ENCODE peak calls at places on chromosome 9, in ten cellular contexts. I, X, H, O, K, D, F, T, A and C are unnamed samples.

GRCh38 chr9:107161338-107161737 is 121.7 kb upstream of the RAD23B start:
- DNase-seq in I (no peak), O (no peak), F (no peak), K (no peak), T (no peak), X (no peak), D (no peak), A (no peak), H (no peak), C (no peak)

GRCh38 chr9:122056484-122056883 is 36.6 kb downstream of the TTLL11 start:
- DNase-seq in H (peak; percentile 14), O (no peak), I (peak; percentile 68), A (peak; percentile 8), D (no peak), X (peak; percentile 9), F (no peak), K (no peak), T (no peak), C (no peak)

GRCh38 chr9:18890372-18890771 is 142.6 kb downstream of the SAXO1 start:
- DNase-seq in D (no peak), K (no peak), F (peak; percentile 48), I (peak; percentile 60), O (no peak), A (peak; percentile 89), X (no peak), T (peak; percentile 54), H (peak; percentile 86), C (no peak)

GRCh38 chr9:34072868-34073590 is 24.3 kb upstream of the UBAP2 start:
- DNase-seq in A (peak; percentile 91), T (peak; percentile 90), O (no peak), I (peak; percentile 96), D (no peak), K (no peak), X (no peak), F (peak; percentile 79), H (peak; percentile 94), C (no peak)

GRCh38 chr9:121437891-121438290 is 61.8 kb downstream of the GGTA1 start:
- DNase-seq in K (no peak), F (no peak), H (no peak), X (no peak), T (no peak), A (no peak), I (no peak), O (no peak), D (no peak), C (no peak)

GRCh38 chr9:77847626-77848025 is 184.0 kb downstream of the GNAQ start:
- DNase-seq in F (no peak), D (no peak), A (no peak), I (peak; percentile 40), O (no peak), K (no peak), T (no peak), H (no peak), X (no peak), C (no peak)

GRCh38 chr9:137441935-137442321 is 771 bp upstream of the ENTPD8 start:
- DNase-seq in A (no peak), H (no peak), K (no peak), F (no peak), O (no peak), T (no peak), D (no peak), I (no peak), X (no peak), C (no peak)

GRCh38 chr9:137506702-137507171 is 43.5 kb downstream of the PNPLA7 start:
- DNase-seq in O (no peak), A (no peak), T (peak; percentile 94), F (no peak), I (no peak), X (no peak), K (no peak), H (peak; percentile 9), D (no peak), C (no peak)

GRCh38 chr9:100505564-100506159 is 32.7 kb downstream of the TMEFF1 start:
- DNase-seq in K (peak; percentile 66), T (peak; percentile 56), X (peak; percentile 56), A (peak; percentile 64), I (peak; percentile 60), H (peak; percentile 70), F (peak; percentile 33), D (no peak), O (peak; percentile 12), C (peak; percentile 54)

GRCh38 chr9:103707181-103707580 is 386.9 kb upstream of the SMC2 start:
- DNase-seq in H (peak; percentile 10), T (no peak), A (no peak), I (no peak), K (no peak), D (no peak), F (peak; percentile 6), O (no peak), X (no peak), C (no peak)

GRCh38 chr9:18564018-18564880 is 90.3 kb downstream of the ADAMTSL1 start:
- DNase-seq in A (no peak), T (no peak), X (no peak), I (no peak), D (no peak), K (no peak), H (no peak), F (no peak), O (no peak), C (no peak)

GRCh38 chr9:133674091-133674490 is 37.9 kb downstream of the DBH start:
- DNase-seq in H (no peak), F (no peak), T (no peak), O (no peak), I (no peak), K (no peak), D (no peak), A (no peak), X (no peak), C (no peak)

GRCh38 chr9:20441704-20442423 is 180.4 kb downstream of the MLLT3 start:
- DNase-seq in A (peak; percentile 4), K (no peak), H (no peak), I (no peak), O (no peak), D (no peak), T (no peak), X (no peak), F (peak; percentile 58), C (no peak)

GRCh38 chr9:2012347-2012746 is 2.8 kb upstream of the SMARCA2 start:
- DNase-seq in D (no peak), F (no peak), K (peak; percentile 36), I (no peak), H (no peak), X (no peak), O (no peak), A (no peak), T (no peak), C (no peak)

GRCh38 chr9:133049043-133049442 is 12.7 kb upstream of the CEL start:
- DNase-seq in K (no peak), H (no peak), O (no peak), T (no peak), X (no peak), A (no peak), F (no peak), I (no peak), D (no peak), C (no peak)

GRCh38 chr9:108720191-108720642 is 135.6 kb downstream of the ACTL7B start:
- DNase-seq in O (no peak), K (no peak), H (no peak), X (no peak), A (no peak), F (no peak), D (no peak), T (no peak), I (no peak), C (no peak)

GRCh38 chr9:84711936-84712335 is 42.4 kb downstream of the NTRK2 start:
- DNase-seq in X (no peak), K (no peak), F (peak; percentile 81), I (peak; percentile 89), T (peak; percentile 53), D (no peak), A (no peak), H (peak; percentile 11), O (no peak), C (no peak)

GRCh38 chr9:95058121-95058785 is 259.3 kb downstream of the FANCC start:
- DNase-seq in F (no peak), H (no peak), D (no peak), X (no peak), O (no peak), A (no peak), K (no peak), I (no peak), T (no peak), C (no peak)